ENCODE peak calls at places on chromosome 3, in six cellular contexts. B is A549, M is GM12878, Y is endothelial cell of umbilical vein, U is HepG2, T is K562. X is an unnamed sample.

GRCh38 chr3:116614795-116615362 is 94.7 kb upstream of the TUSC7 start:
- DNase-seq in T (no peak), U (peak), B (no peak), Y (no peak), M (no peak), X (peak)

GRCh38 chr3:44136421-44136820 is 105.3 kb upstream of the TOPAZ1 start:
- DNase-seq in M (no peak), T (no peak), B (no peak), U (no peak), Y (peak), X (peak)

GRCh38 chr3:12782172-12782815 is 14.2 kb upstream of the CAND2 start:
- DNase-seq in Y (no peak), B (peak), T (peak), M (no peak), U (no peak), X (no peak)

GRCh38 chr3:187209501-187209900 is 12.2 kb downstream of the RTP1 start:
- DNase-seq in Y (no peak), M (no peak), B (no peak), U (no peak), T (no peak), X (no peak)

GRCh38 chr3:65448120-65448519 is 590.6 kb downstream of the MAGI1 start:
- DNase-seq in B (no peak), M (no peak), U (no peak), T (no peak), Y (no peak), X (no peak)

GRCh38 chr3:182364723-182365650 is 428.3 kb upstream of the ATP11B start:
- DNase-seq in T (peak), B (no peak), U (no peak), Y (peak), M (no peak), X (no peak)

GRCh38 chr3:171293142-171293782 is 166.9 kb downstream of the TNIK start:
- DNase-seq in T (no peak), Y (no peak), M (no peak), U (no peak), B (no peak), X (no peak)

GRCh38 chr3:15443826-15444524 is 16.6 kb downstream of the EAF1 start:
- DNase-seq in T (no peak), U (no peak), B (no peak), Y (no peak), M (no peak), X (no peak)

GRCh38 chr3:57746156-57747125 is 9.7 kb upstream of the SLMAP start:
- DNase-seq in B (no peak), M (no peak), T (no peak), Y (no peak), U (no peak), X (no peak)

GRCh38 chr3:66656608-66657007 is 155.8 kb upstream of the LRIG1 start:
- DNase-seq in T (no peak), M (no peak), Y (no peak), U (peak), B (no peak), X (no peak)

GRCh38 chr3:71050521-71051258 is 532.8 kb downstream of the FOXP1 start:
- DNase-seq in U (peak), T (peak), Y (peak), M (no peak), B (no peak), X (peak)

GRCh38 chr3:53154731-53155320 is 6.2 kb upstream of the PRKCD start:
- DNase-seq in U (no peak), T (no peak), B (no peak), Y (no peak), M (no peak), X (no peak)

GRCh38 chr3:170494766-170495165 is 76.1 kb downstream of the CLDN11 start:
- DNase-seq in Y (no peak), U (no peak), B (no peak), M (no peak), T (no peak), X (no peak)

GRCh38 chr3:89572261-89572660 is 464.8 kb downstream of the EPHA3 start:
- DNase-seq in U (no peak), T (no peak), Y (no peak), B (no peak), M (no peak), X (no peak)

GRCh38 chr3:115341208-115341607 is 194.1 kb upstream of the ZBTB20 start:
- DNase-seq in T (no peak), Y (peak), B (peak), U (no peak), M (no peak), X (peak)

GRCh38 chr3:195751584-195751983 is 30.8 kb downstream of the MUC20 start:
- DNase-seq in U (no peak), M (no peak), Y (no peak), B (no peak), T (no peak), X (no peak)

GRCh38 chr3:178684881-178685590 is 148.8 kb downstream of the KCNMB2 start:
- DNase-seq in U (no peak), B (no peak), M (no peak), Y (no peak), T (peak), X (peak)

GRCh38 chr3:49244589-49245205 is 32.3 kb downstream of the C3orf62 start:
- DNase-seq in T (peak), M (no peak), U (no peak), Y (no peak), B (peak), X (peak)
- TF ChIP-seq MYC in T (no peak), M (no peak), U (no peak), Y (no peak), B (no peak), X (no peak)

GRCh38 chr3:79006077-79006476 is 761.7 kb downstream of the ROBO1 start:
- DNase-seq in B (no peak), U (no peak), M (no peak), Y (no peak), T (no peak), X (no peak)
- TF ChIP-seq POLR2A in B (no peak), U (no peak), M (no peak), Y (no peak), T (no peak), X (no peak)

DNA sequence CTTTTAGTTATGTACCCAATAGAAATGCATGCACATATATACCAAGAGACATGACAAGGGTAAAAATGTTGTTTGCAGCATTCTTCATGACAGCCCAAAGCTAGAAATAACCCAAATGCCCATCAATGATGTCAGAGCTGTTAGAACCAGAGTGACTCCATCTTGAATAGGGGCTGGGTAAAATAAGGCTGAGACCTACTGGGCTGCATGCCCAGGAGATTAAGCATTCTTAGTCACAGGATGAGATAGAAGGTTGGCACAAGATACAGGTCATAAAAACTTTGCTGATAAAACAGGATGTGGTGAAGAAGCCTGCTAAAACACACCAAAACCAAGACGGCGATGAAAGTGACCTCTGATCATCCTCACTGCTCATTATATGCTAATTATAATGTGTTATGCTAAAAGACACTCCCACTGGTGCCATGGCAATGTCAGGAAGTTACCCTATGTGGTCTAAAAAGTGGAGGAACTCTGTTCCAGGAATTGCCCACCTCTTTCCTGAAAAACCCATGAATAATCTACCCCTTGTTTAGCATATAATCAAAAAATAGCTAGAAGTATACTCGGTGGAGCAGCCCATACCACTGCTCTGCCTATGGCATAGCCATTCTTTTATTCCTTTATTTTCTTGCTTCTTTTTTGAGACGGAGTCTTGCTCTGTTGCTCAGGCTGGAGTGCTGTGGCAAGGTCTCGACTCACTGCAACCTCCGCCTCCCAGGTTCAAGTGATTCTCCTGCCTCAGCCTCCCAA is 32.9 kb downstream of the ZBTB11 start:
- DNase-seq in Y (peak), T (peak), U (no peak), B (peak), M (no peak), X (peak)
- TF ChIP-seq MAX in Y (no peak), T (no peak), U (no peak), B (no peak), M (no peak), X (no peak)

DNA sequence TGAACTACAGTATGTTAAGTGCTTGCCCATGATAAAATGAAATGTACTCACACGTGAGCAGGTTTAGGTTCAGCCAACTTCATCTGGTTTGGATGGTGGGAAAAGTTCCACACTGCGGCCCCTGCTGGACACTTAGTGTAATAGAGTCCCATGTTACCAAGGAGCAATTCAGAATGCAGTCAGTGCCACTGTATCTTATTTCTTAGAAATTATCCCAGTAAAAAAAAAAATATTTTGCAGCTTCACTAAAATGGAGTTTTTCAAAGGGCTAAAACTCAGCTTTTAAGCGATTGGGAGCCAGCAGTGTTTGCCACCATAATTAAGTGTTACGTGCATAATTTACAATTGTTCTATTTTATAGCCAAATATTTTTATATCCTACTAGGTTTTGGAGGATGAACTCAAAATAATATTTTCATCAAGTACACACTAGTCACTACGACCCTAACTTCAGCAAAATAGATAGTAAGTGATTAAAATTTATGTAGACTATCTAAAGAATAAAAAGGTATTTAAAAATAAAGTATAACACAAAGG is 371.7 kb upstream of the GBE1 start:
- DNase-seq in U (peak), Y (peak), B (peak), T (peak), M (peak), X (peak)
- TF ChIP-seq MYC in U (no peak), Y (no peak), B (no peak), T (no peak), M (no peak), X (no peak)

GRCh38 chr3:169044341-169045113 is 619.0 kb downstream of the MECOM start:
- DNase-seq in U (no peak), Y (peak), M (no peak), T (no peak), B (peak), X (no peak)
- TF ChIP-seq POLR2A in U (no peak), Y (no peak), M (no peak), T (no peak), B (no peak), X (no peak)

DNA sequence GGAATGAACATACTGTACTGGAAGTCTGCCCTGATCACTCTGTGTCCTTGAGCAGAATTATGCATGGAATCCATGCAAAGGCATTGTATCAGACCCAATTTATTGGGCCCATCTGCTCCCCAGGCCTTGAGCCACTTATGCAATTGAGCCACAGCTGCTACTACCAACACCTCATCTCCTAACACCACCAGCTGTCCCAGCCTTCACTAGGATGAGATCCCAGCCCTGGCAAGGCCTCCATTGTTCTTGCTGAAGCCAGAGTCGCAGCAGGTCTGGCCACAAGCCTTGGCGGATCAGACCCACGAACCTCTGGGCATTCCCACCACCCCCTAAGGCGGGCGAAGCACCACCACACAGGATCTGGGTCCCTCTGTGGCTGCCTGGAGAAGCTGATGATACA is 9.2 kb upstream of the NME9 start:
- DNase-seq in T (no peak), B (no peak), M (no peak), Y (no peak), U (no peak), X (no peak)
- TF ChIP-seq MAX in T (no peak), B (no peak), M (no peak), Y (no peak), U (no peak), X (no peak)

DNA sequence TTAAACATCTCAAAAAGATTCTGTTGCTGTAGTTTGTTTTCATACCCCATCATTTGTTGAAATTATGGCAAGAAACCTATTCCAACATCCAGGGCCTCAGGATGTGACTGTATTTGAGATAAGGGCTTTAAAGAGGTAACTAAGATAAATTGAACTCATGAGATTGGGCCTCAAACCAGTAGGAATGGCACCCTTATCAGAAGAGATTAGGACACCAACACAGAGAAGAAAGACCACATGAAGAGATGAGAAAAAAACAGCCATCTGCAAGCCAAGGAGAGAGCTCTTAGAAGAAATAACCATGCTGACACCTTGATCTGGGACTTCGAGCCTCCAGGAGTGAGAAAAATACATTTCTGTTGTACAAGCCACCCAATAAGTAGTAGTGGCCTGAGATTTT is 157.7 kb downstream of the CGGBP1 start:
- DNase-seq in M (no peak), T (no peak), U (no peak), Y (no peak), B (no peak), X (no peak)
- TF ChIP-seq MYC in M (no peak), T (no peak), U (no peak), Y (no peak), B (no peak), X (no peak)

GRCh38 chr3:121542924-121543323 is 2.9 kb downstream of the POLQ start:
- DNase-seq in B (no peak), T (no peak), Y (no peak), M (no peak), U (no peak), X (no peak)

GRCh38 chr3:121545049-121545563 is 682 bp downstream of the POLQ start:
- DNase-seq in T (peak), U (no peak), M (no peak), Y (no peak), B (no peak), X (no peak)

GRCh38 chr3:121545564-121546455 is at the start of gene POLQ:
- DNase-seq in U (peak), M (peak), T (peak), Y (peak), B (peak), X (peak)
- TF ChIP-seq POLR2A in U (peak), M (peak), T (peak), Y (peak), B (peak), X (peak)